ENCODE peak calls at places on chromosomes 11 and 22, in eight cellular contexts. One of them, this sample, is unnamed.

GRCh38 chr11:109405671-109406070 is 16.3 kb upstream of the C11orf87 start:
- DNase-seq in body of pancreas: no peak
- DNase-seq in GM12865: no peak
- DNase-seq in pancreas: no peak
- DNase-seq in heart left ventricle: no peak
- DNase-seq in brain microvascular endothelial cell: peak; percentile 49
- DNase-seq in GM12864: no peak
- DNase-seq in cardiac muscle cell: no peak
- DNase-seq in this sample: no peak

GRCh38 chr11:134578807-134579708 is 167.0 kb upstream of the B3GAT1 start:
- DNase-seq in body of pancreas: no peak
- DNase-seq in GM12865: no peak
- DNase-seq in pancreas: no peak
- DNase-seq in heart left ventricle: no peak
- DNase-seq in brain microvascular endothelial cell: no peak
- DNase-seq in GM12864: no peak
- DNase-seq in cardiac muscle cell: peak; percentile 34
- DNase-seq in this sample: no peak

GRCh38 chr22:49331878-49332277 is 495.8 kb downstream of the BRD1 start:
- DNase-seq in body of pancreas: no peak
- DNase-seq in GM12865: no peak
- DNase-seq in pancreas: no peak
- DNase-seq in heart left ventricle: no peak
- DNase-seq in brain microvascular endothelial cell: no peak
- DNase-seq in GM12864: no peak
- DNase-seq in cardiac muscle cell: no peak
- DNase-seq in this sample: no peak

GRCh38 chr22:38704568-38705234 is 1.0 kb upstream of the GTPBP1 start:
- DNase-seq in body of pancreas: no peak
- DNase-seq in GM12865: no peak
- DNase-seq in pancreas: no peak
- DNase-seq in heart left ventricle: no peak
- DNase-seq in brain microvascular endothelial cell: no peak
- DNase-seq in GM12864: no peak
- DNase-seq in cardiac muscle cell: no peak
- DNase-seq in this sample: no peak

GRCh38 chr11:126423154-126423553 is 67.7 kb downstream of the ST3GAL4 start:
- DNase-seq in body of pancreas: no peak
- DNase-seq in GM12865: no peak
- DNase-seq in pancreas: no peak
- DNase-seq in heart left ventricle: no peak
- DNase-seq in brain microvascular endothelial cell: no peak
- DNase-seq in GM12864: no peak
- DNase-seq in cardiac muscle cell: no peak
- DNase-seq in this sample: no peak

GRCh38 chr11:47394050-47394321 is 14.4 kb upstream of the SLC39A13 start:
- DNase-seq in body of pancreas: no peak
- DNase-seq in GM12865: no peak
- DNase-seq in pancreas: no peak
- DNase-seq in heart left ventricle: no peak
- DNase-seq in brain microvascular endothelial cell: no peak
- DNase-seq in GM12864: no peak
- DNase-seq in cardiac muscle cell: no peak
- DNase-seq in this sample: no peak

GRCh38 chr11:88292156-88292844 is 45.2 kb downstream of the CTSC start:
- DNase-seq in body of pancreas: peak; percentile 63
- DNase-seq in GM12865: no peak
- DNase-seq in pancreas: peak; percentile 54
- DNase-seq in heart left ventricle: no peak
- DNase-seq in brain microvascular endothelial cell: no peak
- DNase-seq in GM12864: no peak
- DNase-seq in cardiac muscle cell: peak; percentile 51
- DNase-seq in this sample: no peak

GRCh38 chr11:8593935-8594909 is at the start of gene STK33:
- DNase-seq in body of pancreas: peak; percentile 69
- DNase-seq in GM12865: peak; percentile 82
- DNase-seq in pancreas: peak; percentile 72
- DNase-seq in heart left ventricle: peak; percentile 72
- DNase-seq in brain microvascular endothelial cell: no peak
- DNase-seq in GM12864: no peak
- DNase-seq in cardiac muscle cell: peak; percentile 85
- DNase-seq in this sample: no peak

GRCh38 chr11:96472085-96472484 is 82.3 kb downstream of the JRKL start:
- DNase-seq in body of pancreas: no peak
- DNase-seq in GM12865: peak; percentile 27
- DNase-seq in pancreas: no peak
- DNase-seq in heart left ventricle: no peak
- DNase-seq in brain microvascular endothelial cell: no peak
- DNase-seq in GM12864: no peak
- DNase-seq in cardiac muscle cell: no peak
- DNase-seq in this sample: no peak

GRCh38 chr22:31055322-31056159 is 25.6 kb upstream of the SMTN start:
- DNase-seq in body of pancreas: peak; percentile 82
- DNase-seq in GM12865: no peak
- DNase-seq in pancreas: peak; percentile 86
- DNase-seq in heart left ventricle: peak; percentile 88
- DNase-seq in brain microvascular endothelial cell: peak; percentile 97
- DNase-seq in GM12864: no peak
- DNase-seq in cardiac muscle cell: peak; percentile 69
- DNase-seq in this sample: no peak

GRCh38 chr11:128603003-128603715 is 15.8 kb upstream of the ETS1 start:
- DNase-seq in body of pancreas: no peak
- DNase-seq in GM12865: no peak
- DNase-seq in pancreas: no peak
- DNase-seq in heart left ventricle: no peak
- DNase-seq in brain microvascular endothelial cell: no peak
- DNase-seq in GM12864: no peak
- DNase-seq in cardiac muscle cell: no peak
- DNase-seq in this sample: no peak

GRCh38 chr22:30541979-30542810 is 4.3 kb downstream of the SEC14L6 start:
- DNase-seq in body of pancreas: peak; percentile 28
- DNase-seq in GM12865: no peak
- DNase-seq in pancreas: peak; percentile 43
- DNase-seq in heart left ventricle: peak; percentile 33
- DNase-seq in brain microvascular endothelial cell: no peak
- DNase-seq in GM12864: no peak
- DNase-seq in cardiac muscle cell: peak; percentile 56
- DNase-seq in this sample: no peak

GRCh38 chr22:27591060-27591459 is 210.5 kb downstream of the MN1 start:
- DNase-seq in body of pancreas: peak; percentile 41
- DNase-seq in GM12865: no peak
- DNase-seq in pancreas: peak; percentile 63
- DNase-seq in heart left ventricle: no peak
- DNase-seq in brain microvascular endothelial cell: no peak
- DNase-seq in GM12864: no peak
- DNase-seq in cardiac muscle cell: no peak
- DNase-seq in this sample: no peak

GRCh38 chr22:27747396-27748256 is 53.9 kb downstream of the MN1 start:
- DNase-seq in body of pancreas: no peak
- DNase-seq in GM12865: no peak
- DNase-seq in pancreas: no peak
- DNase-seq in heart left ventricle: no peak
- DNase-seq in brain microvascular endothelial cell: no peak
- DNase-seq in GM12864: no peak
- DNase-seq in cardiac muscle cell: no peak
- DNase-seq in this sample: no peak

GRCh38 chr22:25747245-25747944 is 5.4 kb downstream of the MYO18B start:
- DNase-seq in body of pancreas: peak; percentile 29
- DNase-seq in GM12865: no peak
- DNase-seq in pancreas: no peak
- DNase-seq in heart left ventricle: peak; percentile 66
- DNase-seq in brain microvascular endothelial cell: peak; percentile 97
- DNase-seq in GM12864: no peak
- DNase-seq in cardiac muscle cell: no peak
- DNase-seq in this sample: no peak

GRCh38 chr22:32119568-32120235 is 39.4 kb downstream of the C22orf42 start:
- DNase-seq in body of pancreas: no peak
- DNase-seq in GM12865: no peak
- DNase-seq in pancreas: no peak
- DNase-seq in heart left ventricle: no peak
- DNase-seq in brain microvascular endothelial cell: no peak
- DNase-seq in GM12864: no peak
- DNase-seq in cardiac muscle cell: no peak
- DNase-seq in this sample: no peak

GRCh38 chr22:43553451-43554258 is 141.8 kb downstream of the MPPED1 start:
- DNase-seq in body of pancreas: no peak
- DNase-seq in GM12865: no peak
- DNase-seq in pancreas: no peak
- DNase-seq in heart left ventricle: no peak
- DNase-seq in brain microvascular endothelial cell: no peak
- DNase-seq in GM12864: no peak
- DNase-seq in cardiac muscle cell: no peak
- DNase-seq in this sample: no peak

GRCh38 chr11:74570266-74571061 is 21.9 kb upstream of the POLD3 start:
- DNase-seq in body of pancreas: peak; percentile 68
- DNase-seq in GM12865: peak; percentile 66
- DNase-seq in pancreas: no peak
- DNase-seq in heart left ventricle: no peak
- DNase-seq in brain microvascular endothelial cell: peak; percentile 58
- DNase-seq in GM12864: peak; percentile 13
- DNase-seq in cardiac muscle cell: peak; percentile 62
- DNase-seq in this sample: no peak

GRCh38 chr22:37420656-37421467 is 6.4 kb downstream of the ELFN2 start:
- DNase-seq in body of pancreas: no peak
- DNase-seq in GM12865: no peak
- DNase-seq in pancreas: no peak
- DNase-seq in heart left ventricle: no peak
- DNase-seq in brain microvascular endothelial cell: no peak
- DNase-seq in GM12864: no peak
- DNase-seq in cardiac muscle cell: no peak
- DNase-seq in this sample: no peak
- TF ChIP-seq CTCF in body of pancreas: no peak
- TF ChIP-seq CTCF in GM12865: no peak
- TF ChIP-seq CTCF in pancreas: no peak
- TF ChIP-seq CTCF in heart left ventricle: no peak
- TF ChIP-seq CTCF in brain microvascular endothelial cell: peak; percentile 12
- TF ChIP-seq CTCF in GM12864: no peak
- TF ChIP-seq CTCF in cardiac muscle cell: no peak
- TF ChIP-seq CTCF in this sample: no peak

GRCh38 chr11:68857037-68857586 is 15.4 kb upstream of the CPT1A start:
- DNase-seq in body of pancreas: no peak
- DNase-seq in GM12865: no peak
- DNase-seq in pancreas: no peak
- DNase-seq in heart left ventricle: no peak
- DNase-seq in brain microvascular endothelial cell: no peak
- DNase-seq in GM12864: no peak
- DNase-seq in cardiac muscle cell: no peak
- DNase-seq in this sample: no peak

GRCh38 chr11:68852628-68853027 is 10.9 kb upstream of the CPT1A start:
- DNase-seq in body of pancreas: no peak
- DNase-seq in GM12865: no peak
- DNase-seq in pancreas: no peak
- DNase-seq in heart left ventricle: no peak
- DNase-seq in brain microvascular endothelial cell: no peak
- DNase-seq in GM12864: no peak
- DNase-seq in cardiac muscle cell: no peak
- DNase-seq in this sample: no peak

GRCh38 chr11:68854273-68854958 is 12.7 kb upstream of the CPT1A start:
- DNase-seq in body of pancreas: no peak
- DNase-seq in GM12865: no peak
- DNase-seq in pancreas: no peak
- DNase-seq in heart left ventricle: no peak
- DNase-seq in brain microvascular endothelial cell: no peak
- DNase-seq in GM12864: no peak
- DNase-seq in cardiac muscle cell: no peak
- DNase-seq in this sample: no peak

GRCh38 chr11:68859123-68859522 is 17.4 kb upstream of the CPT1A start:
- DNase-seq in body of pancreas: no peak
- DNase-seq in GM12865: no peak
- DNase-seq in pancreas: no peak
- DNase-seq in heart left ventricle: no peak
- DNase-seq in brain microvascular endothelial cell: no peak
- DNase-seq in GM12864: no peak
- DNase-seq in cardiac muscle cell: no peak
- DNase-seq in this sample: no peak

GRCh38 chr11:68855205-68855978 is 13.7 kb upstream of the CPT1A start:
- DNase-seq in body of pancreas: peak; percentile 54
- DNase-seq in GM12865: no peak
- DNase-seq in pancreas: peak; percentile 38
- DNase-seq in heart left ventricle: peak; percentile 92
- DNase-seq in brain microvascular endothelial cell: no peak
- DNase-seq in GM12864: no peak
- DNase-seq in cardiac muscle cell: no peak
- DNase-seq in this sample: no peak
- TF ChIP-seq CTCF in body of pancreas: no peak
- TF ChIP-seq CTCF in GM12865: no peak
- TF ChIP-seq CTCF in pancreas: no peak
- TF ChIP-seq CTCF in heart left ventricle: peak; percentile 18
- TF ChIP-seq CTCF in brain microvascular endothelial cell: no peak
- TF ChIP-seq CTCF in GM12864: no peak
- TF ChIP-seq CTCF in cardiac muscle cell: peak; percentile 31
- TF ChIP-seq CTCF in this sample: no peak

DNA sequence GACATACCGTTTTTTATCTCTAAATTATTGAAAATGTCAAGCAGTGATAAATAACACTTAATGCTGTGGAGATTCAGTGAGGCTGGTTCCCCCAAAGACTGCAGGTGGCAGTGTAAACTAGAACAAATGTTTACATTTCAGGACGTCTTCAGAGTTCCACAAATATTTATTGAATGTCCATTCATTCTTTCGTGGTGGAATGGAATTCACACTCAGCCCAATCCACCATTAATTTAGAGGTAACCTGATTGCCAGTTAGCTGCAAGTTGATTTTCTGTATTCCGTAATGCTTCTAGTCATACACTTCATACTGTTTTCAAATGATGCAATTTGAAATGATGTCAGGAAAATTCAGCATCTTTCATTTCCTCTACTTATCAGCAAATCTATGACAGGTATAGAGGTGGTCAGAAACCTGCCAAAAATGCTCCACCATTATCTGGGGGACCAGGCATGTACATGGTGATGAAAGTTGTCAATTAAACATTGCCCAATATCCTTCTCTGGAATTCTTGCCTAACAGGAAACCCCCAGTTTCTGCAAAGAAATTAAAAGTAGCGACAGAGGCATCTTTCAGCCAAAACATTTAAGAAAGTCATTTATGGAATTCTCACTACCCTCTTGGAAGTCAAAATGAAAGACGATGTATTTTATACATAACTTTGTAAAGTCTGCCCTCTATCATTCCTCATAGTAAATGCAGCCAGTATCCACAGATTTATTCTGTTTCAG is 94.3 kb upstream of the BMAL1 start:
- DNase-seq in body of pancreas: no peak
- DNase-seq in GM12865: peak; percentile 42
- DNase-seq in pancreas: no peak
- DNase-seq in heart left ventricle: no peak
- DNase-seq in brain microvascular endothelial cell: peak; percentile 28
- DNase-seq in GM12864: no peak
- DNase-seq in cardiac muscle cell: peak; percentile 40
- DNase-seq in this sample: no peak
- TF ChIP-seq CTCF in body of pancreas: peak; percentile 37
- TF ChIP-seq CTCF in GM12865: peak; percentile 39
- TF ChIP-seq CTCF in pancreas: peak; percentile 8
- TF ChIP-seq CTCF in heart left ventricle: no peak
- TF ChIP-seq CTCF in brain microvascular endothelial cell: peak; percentile 69
- TF ChIP-seq CTCF in GM12864: peak; percentile 29
- TF ChIP-seq CTCF in cardiac muscle cell: peak; percentile 63
- TF ChIP-seq CTCF in this sample: peak; percentile 21

DNA sequence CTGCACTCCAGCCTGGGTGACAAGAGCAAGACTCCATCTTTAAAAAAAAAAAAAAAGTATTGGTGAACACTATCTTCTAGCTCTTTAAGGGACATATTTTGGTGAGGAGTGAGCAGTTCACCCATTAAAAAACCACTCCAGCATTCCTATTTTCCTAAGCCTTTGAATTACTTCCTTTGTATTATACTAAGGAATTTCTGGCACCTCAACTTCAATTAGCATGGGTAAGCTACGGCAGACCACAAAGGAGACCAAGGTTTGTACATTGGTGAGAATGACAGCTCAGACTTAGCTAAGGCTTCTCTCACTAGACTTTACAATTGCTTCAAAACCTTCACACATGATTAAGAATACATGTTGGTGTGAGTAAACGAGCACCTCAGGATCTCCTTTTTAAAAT is 57.0 kb upstream of the BIRC3 start:
- DNase-seq in body of pancreas: no peak
- DNase-seq in GM12865: no peak
- DNase-seq in pancreas: no peak
- DNase-seq in heart left ventricle: no peak
- DNase-seq in brain microvascular endothelial cell: no peak
- DNase-seq in GM12864: no peak
- DNase-seq in cardiac muscle cell: no peak
- DNase-seq in this sample: no peak
- TF ChIP-seq CTCF in body of pancreas: no peak
- TF ChIP-seq CTCF in GM12865: no peak
- TF ChIP-seq CTCF in pancreas: no peak
- TF ChIP-seq CTCF in heart left ventricle: no peak
- TF ChIP-seq CTCF in brain microvascular endothelial cell: no peak
- TF ChIP-seq CTCF in GM12864: no peak
- TF ChIP-seq CTCF in cardiac muscle cell: no peak
- TF ChIP-seq CTCF in this sample: no peak